ENCODE peak calls at places on chromosomes 7 and 10, in ten cellular contexts. D, O, H, J, I, L, V, G, Q and X are unnamed samples.

GRCh38 chr7:2508327-2509231 is 11.0 kb upstream of the LFNG start:
- DNase-seq in I (peak), L (peak), H (peak), O (peak), J (peak), V (peak), D (no peak), Q (peak), G (no peak), X (no peak)

GRCh38 chr10:93548376-93549071 is 17.9 kb upstream of the FFAR4 start:
- DNase-seq in O (peak), L (peak), I (no peak), G (peak), H (peak), Q (no peak), J (no peak), D (no peak), V (peak), X (no peak)

GRCh38 chr7:136114966-136115762 is 138.0 kb upstream of the MTPN start:
- DNase-seq in H (peak), J (no peak), Q (peak), O (peak), L (peak), G (peak), D (no peak), I (peak), V (peak), X (peak)

GRCh38 chr10:88908194-88908593 is 28.1 kb downstream of the STAMBPL1 start:
- DNase-seq in I (no peak), O (no peak), Q (no peak), V (no peak), J (no peak), D (no peak), H (no peak), G (no peak), L (no peak), X (no peak)

GRCh38 chr10:122049076-122049475 is 60.1 kb downstream of the TACC2 start:
- DNase-seq in H (no peak), G (no peak), L (no peak), V (no peak), Q (no peak), O (no peak), D (no peak), I (no peak), J (no peak), X (no peak)

GRCh38 chr7:2894118-2894940 is 50.2 kb upstream of the GNA12 start:
- DNase-seq in J (no peak), D (no peak), H (no peak), I (no peak), G (no peak), Q (no peak), L (no peak), O (no peak), V (no peak), X (no peak)

GRCh38 chr7:98054585-98054984 is 52.1 kb upstream of the LMTK2 start:
- DNase-seq in O (no peak), L (no peak), J (no peak), I (no peak), H (no peak), Q (no peak), G (no peak), D (no peak), V (no peak), X (no peak)

GRCh38 chr10:58956926-58957325 is 219.5 kb upstream of the PHYHIPL start:
- DNase-seq in Q (no peak), V (peak), J (no peak), G (no peak), D (no peak), O (no peak), L (no peak), I (no peak), H (no peak), X (no peak)

GRCh38 chr10:83612050-83612449 is 527.3 kb upstream of the GHITM start:
- DNase-seq in G (peak), H (peak), O (peak), I (no peak), L (peak), D (peak), Q (no peak), J (no peak), V (peak), X (no peak)

GRCh38 chr10:74544106-74544505 is 282.3 kb upstream of the KAT6B start:
- DNase-seq in H (peak), Q (no peak), L (no peak), V (peak), D (no peak), G (peak), O (peak), J (no peak), I (no peak), X (no peak)

GRCh38 chr10:87842220-87842641 is 21.1 kb downstream of the KLLN start:
- DNase-seq in J (no peak), V (no peak), G (no peak), O (peak), I (peak), L (no peak), H (no peak), Q (no peak), D (no peak), X (no peak)

GRCh38 chr10:91536790-91537189 is 96.1 kb downstream of the PPP1R3C start:
- DNase-seq in I (no peak), V (peak), J (no peak), L (no peak), H (peak), Q (no peak), G (no peak), D (no peak), O (no peak), X (no peak)

GRCh38 chr10:17233534-17233933 is 5.5 kb downstream of the VIM start:
- DNase-seq in V (peak), H (no peak), I (peak), J (no peak), Q (no peak), G (no peak), D (no peak), O (peak), L (no peak), X (no peak)

GRCh38 chr7:130961128-130961601 is 227.2 kb upstream of the KLF14 start:
- DNase-seq in V (peak), L (peak), J (no peak), G (peak), D (peak), I (no peak), H (peak), Q (no peak), O (peak), X (no peak)

GRCh38 chr10:81570878-81571794 is 303.9 kb upstream of the NRG3 start:
- DNase-seq in V (no peak), D (no peak), Q (peak), H (no peak), O (no peak), I (no peak), J (no peak), L (no peak), G (no peak), X (no peak)

GRCh38 chr10:20890009-20890408 is 7.1 kb downstream of the NEBL start:
- DNase-seq in O (peak), L (peak), J (no peak), V (no peak), D (no peak), Q (no peak), H (no peak), G (no peak), I (no peak), X (no peak)

GRCh38 chr7:20374391-20374790 is 43.7 kb downstream of the ITGB8 start:
- DNase-seq in I (peak), G (no peak), V (no peak), O (no peak), L (no peak), Q (no peak), J (no peak), D (no peak), H (no peak), X (no peak)

GRCh38 chr7:75957021-75957736 is 37.2 kb downstream of the TMEM120A start:
- DNase-seq in G (no peak), D (no peak), H (no peak), L (no peak), O (no peak), Q (peak), V (no peak), J (peak), I (peak), X (no peak)

GRCh38 chr7:45976485-45976856 is 55.4 kb upstream of the IGFBP3 start:
- DNase-seq in J (no peak), H (no peak), I (peak), V (no peak), O (no peak), L (no peak), Q (no peak), G (no peak), D (no peak), X (no peak)

GRCh38 chr10:113058175-113058961 is 108.3 kb downstream of the TCF7L2 start:
- DNase-seq in J (no peak), O (peak), G (peak), V (peak), I (peak), L (peak), D (peak), H (peak), Q (no peak), X (peak)

GRCh38 chr7:74521855-74522254 is 68.1 kb downstream of the GTF2IRD1 start:
- DNase-seq in H (no peak), J (no peak), Q (no peak), D (no peak), G (no peak), I (no peak), V (no peak), O (no peak), L (no peak), X (no peak)

GRCh38 chr7:155291045-155291530 is 6.6 kb upstream of the INSIG1 start:
- DNase-seq in V (peak), L (peak), J (peak), G (peak), I (peak), D (peak), H (peak), Q (peak), O (peak), X (no peak)

GRCh38 chr10:90222372-90222771 is 521.0 kb downstream of the KIF20B start:
- DNase-seq in D (peak), I (no peak), O (peak), V (peak), Q (no peak), J (no peak), H (peak), L (peak), G (peak), X (peak)

GRCh38 chr10:123140164-123140982 is 4.6 kb downstream of the HMX3 start:
- DNase-seq in G (no peak), I (no peak), J (no peak), D (no peak), V (no peak), O (no peak), Q (no peak), H (no peak), L (no peak), X (no peak)

GRCh38 chr7:132249591-132249971 is 326.7 kb downstream of the PLXNA4 start:
- DNase-seq in J (no peak), V (no peak), I (peak), H (no peak), Q (no peak), O (peak), G (no peak), L (no peak), D (no peak), X (no peak)

GRCh38 chr10:132239126-132240031 is 52.6 kb downstream of the DPYSL4 start:
- DNase-seq in I (no peak), L (no peak), G (peak), Q (no peak), V (no peak), H (no peak), J (no peak), O (peak), D (no peak), X (no peak)

GRCh38 chr10:127452568-127452967 is 96.5 kb upstream of the NPS start:
- DNase-seq in L (no peak), Q (no peak), O (no peak), G (no peak), V (no peak), I (no peak), D (no peak), J (no peak), H (no peak), X (no peak)

GRCh38 chr7:16098585-16099179 is 322.7 kb downstream of the CRPPA start:
- DNase-seq in I (no peak), H (peak), V (peak), J (no peak), L (no peak), G (peak), O (peak), Q (no peak), D (no peak), X (no peak)

GRCh38 chr7:99006739-99007424 is 128.6 kb downstream of the TRRAP start:
- DNase-seq in I (no peak), D (no peak), G (no peak), H (no peak), Q (no peak), O (no peak), V (no peak), L (no peak), J (no peak), X (no peak)

DNA sequence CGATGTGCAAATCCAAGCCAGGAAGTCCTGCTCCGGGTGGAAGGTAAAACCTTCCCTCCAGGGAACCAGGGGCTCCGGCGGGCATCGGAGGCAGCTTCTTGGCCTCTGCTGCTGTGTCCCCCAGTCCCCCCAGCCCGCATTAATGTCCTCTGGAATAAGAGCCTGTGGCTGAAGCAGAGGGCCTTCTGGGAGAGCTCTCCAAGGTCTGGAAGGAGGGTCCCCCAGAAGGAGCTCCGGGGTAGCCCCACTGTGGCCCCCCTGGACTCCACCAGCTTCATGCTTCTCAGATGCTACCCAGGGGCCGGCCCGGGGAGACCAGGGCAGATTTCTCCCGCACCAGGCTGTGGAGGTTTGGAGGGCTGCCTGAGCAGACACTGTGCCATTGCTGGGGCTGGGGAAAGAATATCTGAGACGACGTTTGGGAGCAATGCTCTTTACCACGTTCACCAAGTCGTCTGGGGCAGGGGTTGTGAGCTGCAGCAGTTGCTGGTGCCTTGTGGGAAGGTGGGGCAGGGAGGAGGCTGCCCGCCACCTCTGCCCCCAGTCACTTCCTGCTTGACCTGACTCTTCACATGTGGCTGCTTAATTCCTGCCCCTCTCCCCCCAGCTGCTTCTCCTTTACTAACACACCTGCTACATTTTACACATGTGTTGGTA is 8.3 kb downstream of the ZNF853 start:
- DNase-seq in Q (no peak), L (no peak), J (no peak), G (no peak), O (no peak), H (no peak), I (no peak), V (no peak), D (no peak), X (no peak)
- H3K4me3 ChIP-seq in Q (no peak), L (no peak), J (no peak), G (no peak), O (no peak), H (no peak), I (no peak), V (no peak), D (no peak), X (no peak)

GRCh38 chr10:115539142-115539762 is 446.1 kb downstream of the ATRNL1 start:
- DNase-seq in V (no peak), J (no peak), Q (no peak), H (no peak), G (no peak), I (no peak), L (no peak), O (no peak), D (no peak), X (no peak)
- H3K4me3 ChIP-seq in V (no peak), J (no peak), Q (no peak), H (no peak), G (no peak), I (no peak), L (no peak), O (no peak), D (no peak), X (no peak)

GRCh38 chr7:47452715-47453092 is 129.2 kb downstream of the TNS3 start:
- DNase-seq in V (no peak), I (no peak), J (no peak), D (no peak), H (no peak), G (no peak), O (no peak), Q (no peak), L (no peak), X (no peak)
- H3K4me3 ChIP-seq in V (no peak), I (no peak), J (peak), D (no peak), H (peak), G (peak), O (peak), Q (peak), L (peak), X (no peak)

DNA sequence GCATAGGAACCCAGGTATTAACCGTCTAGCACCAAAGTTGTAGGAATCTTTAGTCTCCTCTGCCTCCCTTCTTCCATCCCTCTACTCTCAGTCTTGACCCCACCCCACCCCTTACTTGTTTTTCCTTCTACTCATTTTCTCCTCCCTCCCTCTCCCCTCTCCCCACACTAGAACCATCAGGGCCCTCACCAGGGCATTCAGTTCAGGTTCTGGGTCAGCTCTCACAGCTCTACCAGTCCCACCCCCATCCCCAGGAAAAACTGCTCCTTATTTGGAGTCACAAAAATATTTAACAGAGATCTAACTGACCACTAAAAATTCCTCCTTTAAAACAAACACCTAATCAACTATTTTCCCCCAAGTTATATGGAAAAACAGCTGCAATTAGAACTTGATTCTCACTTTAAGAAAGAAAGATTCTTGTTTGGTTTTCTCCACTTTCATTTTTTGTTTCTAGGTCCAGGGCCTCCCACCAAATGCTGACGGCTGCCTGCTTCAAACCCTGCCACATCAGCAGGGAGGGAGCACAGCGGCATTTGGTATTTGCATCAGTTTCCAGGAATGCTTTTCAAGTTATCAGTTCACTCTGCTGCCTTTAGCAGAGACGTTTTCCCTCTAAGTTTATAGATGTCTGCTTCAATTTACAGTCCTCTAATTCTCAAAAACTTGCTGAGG is 2.8 kb upstream of the COL1A2 start:
- DNase-seq in Q (no peak), H (peak), L (peak), G (peak), D (peak), J (no peak), I (no peak), O (peak), V (peak), X (peak)
- H3K4me3 ChIP-seq in Q (no peak), H (peak), L (no peak), G (no peak), D (no peak), J (no peak), I (no peak), O (peak), V (peak), X (peak)